ENCODE peak calls at places on chromosomes 11 and 22, in six cellular contexts. S is K562, Q is transverse colon, V is stomach, M is sigmoid colon, T is GM12878. W is an unnamed sample.

GRCh38 chr11:34271727-34272126 is 86.1 kb downstream of the ABTB2 start:
- DNase-seq in S (no peak), Q (no peak), V (no peak), M (no peak), T (no peak), W (no peak)

GRCh38 chr11:1402355-1402754 is 12.6 kb downstream of the BRSK2 start:
- DNase-seq in S (no peak), Q (no peak), V (no peak), M (no peak), T (no peak), W (no peak)

GRCh38 chr11:110123003-110123402 is 29.8 kb downstream of the ZC3H12C start:
- DNase-seq in S (no peak), Q (no peak), V (no peak), M (no peak), T (no peak), W (no peak)

GRCh38 chr11:128924109-128924508 is 18.6 kb downstream of the TP53AIP1 start:
- DNase-seq in S (no peak), Q (no peak), V (no peak), M (no peak), T (no peak), W (no peak)

GRCh38 chr22:21087119-21087518 is 41.4 kb downstream of the LRRC74B start:
- DNase-seq in S (no peak), Q (no peak), V (no peak), M (no peak), T (no peak), W (peak; percentile 23)

GRCh38 chr11:93614111-93614784 is 47.2 kb upstream of the CEP295 start:
- DNase-seq in S (peak; percentile 52), Q (no peak), V (no peak), M (no peak), T (no peak), W (no peak)

GRCh38 chr22:42653992-42654391 is 4.8 kb upstream of the CYB5R3 start:
- DNase-seq in S (no peak), Q (no peak), V (no peak), M (no peak), T (no peak), W (no peak)

GRCh38 chr11:17408026-17408425 is 19.6 kb upstream of the KCNJ11 start:
- DNase-seq in S (no peak), Q (no peak), V (no peak), M (no peak), T (no peak), W (no peak)

GRCh38 chr11:35305670-35306382 is 113.5 kb downstream of the SLC1A2 start:
- DNase-seq in S (peak; percentile 63), Q (peak; percentile 37), V (peak; percentile 36), M (no peak), T (no peak), W (no peak)

GRCh38 chr11:135027461-135027860 is 615.4 kb upstream of the B3GAT1 start:
- DNase-seq in S (peak; percentile 35), Q (peak; percentile 11), V (peak; percentile 35), M (no peak), T (no peak), W (no peak)

GRCh38 chr22:20193761-20194494 is 43.1 kb upstream of the CCDC188 start:
- DNase-seq in S (no peak), Q (no peak), V (no peak), M (no peak), T (no peak), W (no peak)

DNA sequence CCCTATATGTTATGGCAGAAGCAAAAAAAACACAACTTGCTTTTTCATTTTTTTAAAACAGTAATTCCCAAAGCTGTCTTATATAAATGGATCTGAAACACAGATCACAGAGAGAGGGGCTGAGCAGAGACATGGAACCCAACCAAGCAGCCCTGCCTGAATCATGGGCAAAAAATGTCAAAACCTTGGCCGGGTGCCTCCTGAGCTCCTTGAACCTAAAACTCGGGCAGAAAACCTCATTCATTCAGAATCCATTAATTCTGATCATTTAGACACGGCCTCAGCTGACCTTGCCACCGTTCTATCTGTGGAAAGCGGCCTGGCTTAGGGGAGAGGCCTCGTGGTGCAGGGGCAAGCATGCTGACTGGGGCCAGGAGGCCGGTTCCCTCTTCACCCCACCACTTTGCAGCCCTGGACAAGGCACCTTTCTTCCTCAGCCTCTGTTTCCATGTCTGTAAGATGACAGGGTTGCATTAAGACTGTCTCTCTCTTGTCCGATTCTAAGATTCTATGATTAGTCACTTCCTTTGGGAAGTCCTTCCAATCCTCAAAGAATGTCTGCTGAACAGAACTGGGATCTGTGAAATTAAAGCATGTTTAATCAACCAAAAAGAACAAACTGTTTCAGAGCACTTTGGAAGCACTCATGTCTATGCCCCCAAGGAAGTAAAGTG is 26.0 kb downstream of the TENM4 start:
- DNase-seq in S (no peak), Q (no peak), V (no peak), M (no peak), T (no peak), W (no peak)
- TF ChIP-seq POLR2AphosphoS5 in S (no peak), Q (no peak), V (no peak), M (no peak), T (no peak), W (no peak)

GRCh38 chr22:28172948-28173360 is 253.9 kb upstream of the PITPNB start:
- DNase-seq in S (no peak), Q (no peak), V (no peak), M (no peak), T (no peak), W (no peak)
- TF ChIP-seq EP300 in S (no peak), Q (no peak), V (no peak), M (no peak), T (no peak), W (no peak)

GRCh38 chr11:91819743-91820142 is 404.9 kb upstream of the FAT3 start:
- DNase-seq in S (no peak), Q (no peak), V (no peak), M (no peak), T (no peak), W (no peak)
- TF ChIP-seq POLR2AphosphoS5 in S (no peak), Q (no peak), V (no peak), M (no peak), T (no peak), W (no peak)

DNA sequence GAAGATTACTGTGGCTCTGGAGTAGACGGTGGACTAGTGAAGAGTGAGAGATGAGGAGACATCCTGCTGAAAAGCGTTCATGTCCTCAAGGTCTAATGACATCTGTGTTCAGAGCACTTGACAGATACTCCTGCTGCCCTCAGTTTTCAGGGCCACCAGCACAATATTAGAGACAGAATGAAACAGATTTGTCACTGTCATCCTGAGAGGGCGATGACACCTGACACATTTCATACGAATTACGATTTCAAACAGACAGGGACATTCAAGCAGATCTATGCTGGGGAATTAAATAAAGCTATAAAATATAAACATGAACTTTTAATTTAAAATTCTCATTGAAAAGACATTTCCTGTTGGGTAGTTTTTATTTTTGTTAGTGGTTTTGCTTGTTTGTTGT is 29.1 kb downstream of the SVIP start:
- DNase-seq in S (no peak), Q (no peak), V (no peak), M (no peak), T (no peak), W (no peak)
- TF ChIP-seq EP300 in S (no peak), Q (no peak), V (no peak), M (no peak), T (no peak), W (no peak)

W was measured in suprapubic skin.